ENCODE peak calls at places on chromosomes 7 and 10, in six cellular contexts. Z is fibroblast of lung, W is prostate gland, U is ovary, T is Panc1, V is stomach. H is an unnamed sample.
A peak's percentile ranks its signal among the peaks of the same experiment; 100 is the strongest.

GRCh38 chr10:11403116-11403515 is 208.3 kb downstream of the USP6NL start:
- DNase-seq in T (no peak), U (no peak), W (no peak), V (no peak), Z (no peak), H (no peak)

GRCh38 chr10:86872757-86873156 is 84.7 kb downstream of the MMRN2 start:
- DNase-seq in U (no peak), T (no peak), V (no peak), Z (no peak), W (no peak), H (no peak)

GRCh38 chr7:106979551-106980357 is 64.8 kb upstream of the PRKAR2B start:
- DNase-seq in T (no peak), U (peak; percentile 56), W (no peak), Z (no peak), V (no peak), H (no peak)

GRCh38 chr7:28687631-28688030 is 270.5 kb downstream of the TRIL start:
- DNase-seq in V (no peak), U (no peak), W (no peak), T (no peak), Z (no peak), H (no peak)

GRCh38 chr10:1190052-1190395 is 133.8 kb downstream of the WDR37 start:
- DNase-seq in W (no peak), T (no peak), U (no peak), V (no peak), Z (no peak), H (no peak)

GRCh38 chr10:16030562-16030961 is 170.3 kb upstream of the MINDY3 start:
- DNase-seq in T (no peak), V (no peak), Z (no peak), W (no peak), U (no peak), H (no peak)

GRCh38 chr10:124680675-124681074 is 63.5 kb downstream of the FAM53B start:
- DNase-seq in Z (peak; percentile 29), V (no peak), U (no peak), T (no peak), W (no peak), H (peak; percentile 53)

GRCh38 chr10:34489973-34490372 is 325.1 kb downstream of the PARD3 start:
- DNase-seq in T (no peak), W (no peak), Z (peak; percentile 22), U (no peak), V (no peak), H (no peak)

GRCh38 chr10:132266594-132267161 is 41.1 kb downstream of the STK32C start:
- DNase-seq in W (no peak), U (no peak), T (no peak), V (no peak), Z (no peak), H (no peak)

GRCh38 chr10:93904901-93905300 is 11.1 kb downstream of the SLC35G1 start:
- DNase-seq in Z (no peak), U (no peak), W (no peak), V (no peak), T (no peak), H (no peak)

GRCh38 chr7:88217675-88218427 is 2.0 kb downstream of the SRI start:
- DNase-seq in W (no peak), Z (no peak), T (no peak), U (no peak), V (no peak), H (no peak)

GRCh38 chr7:33334349-33334748 is 205.0 kb downstream of the BBS9 start:
- DNase-seq in T (no peak), Z (peak; percentile 21), W (peak; percentile 4), V (no peak), U (no peak), H (no peak)

GRCh38 chr10:80585812-80586211 is 48.1 kb downstream of the SH2D4B start:
- DNase-seq in Z (no peak), T (no peak), V (no peak), W (no peak), U (no peak), H (no peak)

GRCh38 chr7:80460857-80461256 is 51.0 kb downstream of the GNAT3 start:
- DNase-seq in T (no peak), W (no peak), U (no peak), Z (no peak), V (no peak), H (no peak)

GRCh38 chr10:111972109-111972508 is 211.5 kb downstream of the GPAM start:
- DNase-seq in Z (no peak), T (no peak), U (no peak), W (no peak), V (no peak), H (no peak)

GRCh38 chr7:57415326-57415725 is 34.7 kb upstream of the ZNF716 start:
- DNase-seq in U (no peak), V (no peak), T (no peak), Z (no peak), W (no peak), H (no peak)

GRCh38 chr10:112912441-112912911 is 37.6 kb upstream of the TCF7L2 start:
- DNase-seq in U (no peak), T (no peak), Z (peak; percentile 35), V (no peak), W (no peak), H (no peak)

GRCh38 chr7:157224627-157225026 is 85.9 kb downstream of the UBE3C start:
- DNase-seq in W (no peak), U (no peak), Z (peak; percentile 68), V (no peak), T (no peak), H (no peak)

GRCh38 chr7:74587435-74588126 is 69.9 kb upstream of the GTF2I start:
- DNase-seq in Z (peak; percentile 88), V (peak; percentile 77), U (peak; percentile 90), W (peak; percentile 29), T (no peak), H (peak; percentile 92)

GRCh38 chr10:18658992-18659783 is at the start of gene ARL5B:
- DNase-seq in U (peak; percentile 98), T (peak; percentile 71), V (peak; percentile 98), Z (peak; percentile 98), W (peak; percentile 99), H (peak; percentile 99)

GRCh38 chr10:46092523-46093195 is 46.6 kb upstream of the MSMB start:
- DNase-seq in Z (no peak), W (no peak), T (no peak), U (no peak), V (no peak), H (no peak)

GRCh38 chr10:79904671-79905321 is 44.1 kb downstream of the SFTPD start:
- DNase-seq in T (no peak), Z (peak; percentile 64), U (peak; percentile 45), W (peak; percentile 28), V (peak; percentile 71), H (peak; percentile 83)

GRCh38 chr7:82156168-82156567 is 287.4 kb downstream of the CACNA2D1 start:
- DNase-seq in V (no peak), T (peak; percentile 33), Z (no peak), U (no peak), W (no peak), H (no peak)

GRCh38 chr10:94299417-94299816 is 63.3 kb downstream of the NOC3L start:
- DNase-seq in T (no peak), U (no peak), V (no peak), W (no peak), Z (peak; percentile 77), H (no peak)

GRCh38 chr10:69176823-69177222 is 3.2 kb upstream of the SUPV3L1 start:
- DNase-seq in V (no peak), T (no peak), W (no peak), U (no peak), Z (no peak), H (no peak)

GRCh38 chr10:672139-672538 is 17.3 kb downstream of the DIP2C start:
- DNase-seq in W (no peak), U (no peak), T (no peak), Z (no peak), V (no peak), H (no peak)

GRCh38 chr10:65827344-65827743 is 1098.5 kb upstream of the LRRTM3 start:
- DNase-seq in T (no peak), W (no peak), V (no peak), U (no peak), Z (no peak), H (no peak)

GRCh38 chr10:116470768-116471415 is 43.2 kb downstream of the PNLIPRP3 start:
- DNase-seq in U (no peak), T (no peak), V (no peak), Z (no peak), W (no peak), H (no peak)
- TF ChIP-seq CTCF in U (no peak), T (peak; percentile 80), V (no peak), Z (no peak), W (no peak), H (no peak)

GRCh38 chr7:7333610-7334009 is 151.3 kb downstream of the C1GALT1 start:
- DNase-seq in V (no peak), U (no peak), W (no peak), T (no peak), Z (no peak), H (no peak)
- H3K4me1 ChIP-seq in V (no peaks in the 10 kb centered on the region), U (no peaks in the 10 kb centered on the region), W (no peaks in the 10 kb centered on the region), T (no peaks in the 10 kb centered on the region), Z (no peaks in the 10 kb centered on the region), H (no peaks in the 10 kb centered on the region)

DNA sequence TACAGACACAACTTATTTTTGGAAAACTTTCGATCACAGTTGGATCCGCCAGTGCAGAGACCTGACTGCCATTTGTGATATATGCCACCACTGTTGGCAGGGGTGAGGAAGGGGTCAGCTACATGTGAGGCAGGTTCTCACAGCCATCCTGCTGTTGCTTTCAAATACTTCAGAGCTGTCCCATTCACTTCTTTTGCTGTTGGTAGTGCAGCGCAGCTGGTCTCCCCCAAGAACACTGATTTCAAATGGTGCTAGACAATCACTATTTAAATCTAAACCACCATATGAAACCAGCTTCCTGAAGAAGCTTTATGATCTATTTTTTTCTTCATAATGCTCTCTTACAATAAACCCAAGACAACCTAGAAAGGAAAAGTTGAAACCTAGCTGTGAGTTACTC is 143.2 kb upstream of the KLF14 start:
- DNase-seq in W (no peak), V (no peak), T (no peak), U (no peak), Z (no peak), H (no peak)
- H3K27ac ChIP-seq in W (no peak overlapping the region), V (no peak overlapping the region), T (peak overlapping the region; percentile 99), U (no peak overlapping the region), Z (no peak overlapping the region), H (no peak overlapping the region)

GRCh38 chr7:49850921-49851613 is 77.6 kb downstream of the VWC2 start:
- DNase-seq in W (no peak), U (no peak), T (no peak), V (no peak), Z (no peak), H (no peak)
- TF ChIP-seq CTCF in W (no peak), U (no peak), T (peak; percentile 57), V (no peak), Z (no peak), H (no peak)

GRCh38 chr10:95602382-95602781 is 41.2 kb upstream of the SORBS1 start:
- DNase-seq in Z (no peak), T (no peak), U (no peak), V (no peak), W (no peak), H (no peak)

GRCh38 chr10:95601116-95601719 is 40.0 kb upstream of the SORBS1 start:
- DNase-seq in V (peak; percentile 87), W (peak; percentile 78), Z (peak; percentile 89), T (peak; percentile 73), U (peak; percentile 71), H (peak; percentile 92)

GRCh38 chr10:95606922-95607321 is 45.8 kb upstream of the SORBS1 start:
- DNase-seq in T (no peak), W (no peak), U (no peak), V (no peak), Z (peak; percentile 40), H (no peak)

GRCh38 chr10:95604630-95605029 is 43.5 kb upstream of the SORBS1 start:
- DNase-seq in Z (no peak), V (no peak), T (no peak), U (no peak), W (no peak), H (no peak)

GRCh38 chr10:95605163-95605562 is 44.0 kb upstream of the SORBS1 start:
- DNase-seq in V (no peak), W (peak; percentile 13), T (no peak), U (no peak), Z (no peak), H (peak; percentile 80)
- H3K4me1 ChIP-seq in V (peaks cover 10% of the 10 kb centered on the region), W (no peaks in the 10 kb centered on the region), T (peaks cover 2% of the 10 kb centered on the region), U (no peaks in the 10 kb centered on the region), Z (no peaks in the 10 kb centered on the region), H (peaks cover 34% of the 10 kb centered on the region)

H was measured in ascending aorta.